ENCODE peak calls at places on chromosomes 16 and 17, in seven cellular contexts. V is breast epithelium, X is transverse colon, Z is HCT116, T is Panc1, M is HepG2, P is K562. G is an unnamed sample.
A peak's percentile ranks its signal among the peaks of the same experiment; 100 is the strongest.

GRCh38 chr17:9958586-9959281 is 53.7 kb upstream of the RCVRN start:
- DNase-seq in V (peak; percentile 34), X (no peak), Z (no peak), T (no peak), M (no peak), P (no peak), G (no peak)

GRCh38 chr16:85716680-85717038 is 27.9 kb upstream of the GINS2 start:
- DNase-seq in V (no peak), X (no peak), Z (no peak), T (no peak), M (no peak), P (no peak), G (no peak)

GRCh38 chr17:78276499-78276898 is 45.1 kb downstream of the TMEM235 start:
- DNase-seq in V (no peak), X (peak; percentile 46), Z (no peak), T (no peak), M (no peak), P (no peak), G (no peak)

GRCh38 chr17:72635034-72635654 is 457.3 kb downstream of the SLC39A11 start:
- DNase-seq in V (no peak), X (peak; percentile 25), Z (no peak), T (no peak), M (no peak), P (no peak), G (no peak)

GRCh38 chr16:86901483-86901882 is 323.1 kb downstream of the FOXL1 start:
- DNase-seq in V (no peak), X (no peak), Z (no peak), T (no peak), M (no peak), P (no peak), G (no peak)

GRCh38 chr16:86306811-86307517 is 203.4 kb upstream of the FOXF1 start:
- DNase-seq in V (no peak), X (no peak), Z (no peak), T (no peak), M (no peak), P (no peak), G (no peak)

GRCh38 chr16:89019511-89019910 is 42.5 kb upstream of the CBFA2T3 start:
- DNase-seq in V (no peak), X (no peak), Z (no peak), T (no peak), M (no peak), P (no peak), G (no peak)

GRCh38 chr16:86665319-86665675 is 86.9 kb downstream of the FOXL1 start:
- DNase-seq in V (no peak), X (no peak), Z (no peak), T (no peak), M (peak; percentile 32), P (no peak), G (no peak)

GRCh38 chr17:34895388-34895787 is 65.9 kb downstream of the CCT6B start:
- DNase-seq in V (no peak), X (no peak), Z (no peak), T (no peak), M (no peak), P (no peak), G (no peak)

GRCh38 chr16:57764341-57765159 is 29.0 kb downstream of the KATNB1 start:
- DNase-seq in V (no peak), X (no peak), Z (peak; percentile 90), T (peak; percentile 18), M (peak; percentile 46), P (peak; percentile 100), G (no peak)

GRCh38 chr17:56392274-56392673 is 201.2 kb upstream of the NOG start:
- DNase-seq in V (no peak), X (no peak), Z (no peak), T (no peak), M (no peak), P (no peak), G (no peak)

GRCh38 chr17:19021622-19022083 is 17.1 kb upstream of the FAM83G start:
- DNase-seq in V (no peak), X (no peak), Z (no peak), T (no peak), M (no peak), P (peak; percentile 63), G (no peak)

GRCh38 chr17:44607836-44608690 is 48.2 kb upstream of the MEIOC start:
- DNase-seq in V (no peak), X (no peak), Z (no peak), T (no peak), M (peak; percentile 20), P (no peak), G (no peak)

DNA sequence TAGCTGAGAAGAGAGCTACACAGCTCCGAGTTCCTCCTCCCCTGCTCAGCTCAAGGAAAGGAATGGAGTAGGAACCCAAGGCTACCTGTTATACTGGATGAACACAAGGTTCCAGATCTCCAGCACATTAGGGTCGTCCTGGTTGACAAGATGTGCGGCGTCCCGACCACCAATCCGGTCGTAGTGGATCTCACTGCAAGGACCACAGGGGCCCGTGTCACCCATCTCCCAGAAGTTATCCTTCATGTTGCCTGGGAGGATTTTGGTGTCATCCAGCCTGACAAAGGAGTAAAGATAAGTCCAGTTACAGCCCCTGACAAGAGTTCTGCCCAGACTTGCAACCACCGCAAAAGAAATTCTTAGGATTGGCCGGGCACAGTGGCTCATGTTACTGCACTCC is 17.6 kb downstream of the AARS1 start:
- DNase-seq in V (no peak), X (no peak), Z (no peak), T (no peak), M (no peak), P (no peak), G (no peak)
- TF ChIP-seq POLR2AphosphoS5 in V (no peak), X (no peak), Z (no peak), T (no peak), M (no peak), P (no peak), G (no peak)

GRCh38 chr16:14423344-14423743 is 206.7 kb downstream of the PARN start:
- DNase-seq in V (no peak), X (no peak), Z (no peak), T (no peak), M (no peak), P (no peak), G (no peak)

GRCh38 chr16:14424595-14424994 is 205.5 kb downstream of the PARN start:
- DNase-seq in V (no peak), X (no peak), Z (no peak), T (no peak), M (no peak), P (no peak), G (no peak)

GRCh38 chr16:14418795-14419225 is 211.2 kb downstream of the PARN start:
- DNase-seq in V (no peak), X (no peak), Z (no peak), T (no peak), M (no peak), P (no peak), G (peak; percentile 37)

GRCh38 chr16:14419817-14420216 is 210.2 kb downstream of the PARN start:
- DNase-seq in V (no peak), X (no peak), Z (no peak), T (no peak), M (no peak), P (no peak), G (no peak)

GRCh38 chr16:14420721-14421488 is 209.2 kb downstream of the PARN start:
- DNase-seq in V (no peak), X (no peak), Z (no peak), T (no peak), M (peak; percentile 76), P (no peak), G (no peak)
- TF ChIP-seq CTCF in V (no peak), X (no peak), Z (no peak), T (no peak), M (peak; percentile 26), P (no peak), G (no peak)

GRCh38 chr17:38466346-38467315 is 38.4 kb downstream of the ARHGAP23 start:
- DNase-seq in V (no peak), X (no peak), Z (no peak), T (no peak), M (no peak), P (no peak), G (no peak)

GRCh38 chr17:38463451-38463858 is 35.2 kb downstream of the ARHGAP23 start:
- DNase-seq in V (no peak), X (no peak), Z (no peak), T (no peak), M (no peak), P (no peak), G (no peak)

GRCh38 chr17:38465420-38466345 is 37.4 kb downstream of the ARHGAP23 start:
- DNase-seq in V (no peak), X (peak; percentile 36), Z (no peak), T (no peak), M (no peak), P (peak; percentile 26), G (peak; percentile 42)

GRCh38 chr17:38464251-38464722 is 36.0 kb downstream of the ARHGAP23 start:
- DNase-seq in V (no peak), X (no peak), Z (no peak), T (no peak), M (no peak), P (no peak), G (peak; percentile 50)

DNA sequence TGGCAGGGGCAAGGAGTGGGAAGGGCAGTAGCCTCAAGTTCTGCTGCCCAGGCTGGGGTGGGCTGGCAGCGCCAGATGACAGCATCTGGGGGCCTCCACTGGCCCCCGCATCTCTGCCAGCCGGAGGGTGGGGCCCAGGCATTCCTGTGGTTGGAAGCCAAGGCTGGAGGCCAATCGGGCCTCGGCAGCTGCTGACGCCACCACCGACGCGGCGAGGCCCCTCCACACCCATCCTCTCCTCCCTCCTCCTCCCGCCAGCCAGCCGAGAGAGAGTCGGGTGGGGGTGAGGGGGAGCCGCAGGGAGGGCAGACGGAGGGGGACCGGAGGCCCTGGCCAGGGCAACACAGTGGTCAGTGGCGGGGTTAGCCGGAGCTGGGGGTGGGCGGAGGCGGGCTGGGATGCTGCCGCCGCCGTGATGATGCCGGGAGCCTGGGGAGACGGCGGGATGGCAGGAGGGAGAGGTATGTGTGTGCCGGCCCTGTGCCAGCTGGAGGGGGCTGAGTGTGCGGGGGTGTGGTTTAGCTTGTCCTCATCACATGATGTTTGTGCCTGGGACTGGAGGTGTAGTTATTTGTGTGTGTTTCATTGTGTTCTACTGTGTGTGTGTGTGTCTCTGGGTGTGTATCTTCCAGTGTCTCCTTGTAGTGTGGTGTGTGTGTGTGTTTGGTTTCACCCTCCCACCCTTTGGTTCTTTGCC is 36.6 kb downstream of the ARHGAP23 start:
- DNase-seq in V (peak; percentile 69), X (peak; percentile 73), Z (peak; percentile 64), T (no peak), M (no peak), P (peak; percentile 90), G (peak; percentile 70)
- TF ChIP-seq POLR2AphosphoS5 in V (peak; percentile 54), X (peak; percentile 67), Z (peak; percentile 40), T (no peak), M (no peak), P (no peak), G (peak; percentile 78)

GRCh38 chr16:74877706-74878105 is 103.1 kb upstream of the FA2H start:
- DNase-seq in V (no peak), X (no peak), Z (no peak), T (no peak), M (no peak), P (no peak), G (no peak)

GRCh38 chr16:74871608-74872007 is 97.0 kb upstream of the FA2H start:
- DNase-seq in V (no peak), X (no peak), Z (no peak), T (no peak), M (no peak), P (no peak), G (no peak)

GRCh38 chr16:74874123-74874522 is 99.5 kb upstream of the FA2H start:
- DNase-seq in V (no peak), X (no peak), Z (no peak), T (no peak), M (no peak), P (no peak), G (no peak)

GRCh38 chr16:74872302-74872701 is 97.7 kb upstream of the FA2H start:
- DNase-seq in V (no peak), X (no peak), Z (no peak), T (no peak), M (no peak), P (no peak), G (no peak)

GRCh38 chr16:74874912-74875311 is 100.3 kb upstream of the FA2H start:
- DNase-seq in V (no peak), X (no peak), Z (no peak), T (no peak), M (no peak), P (no peak), G (peak; percentile 28)
- TF ChIP-seq CTCF in V (no peak), X (no peak), Z (no peak), T (no peak), M (no peak), P (no peak), G (no peak)